ENCODE peak calls at places on chromosomes 13 and 19, in four cellular contexts. I is hippocampal formation, K is posterior cingulate gyrus, P is BJ. B is an unnamed sample.

GRCh38 chr19:15640904-15641597 is 354 bp downstream of the CYP4F3 start:
- DNase-seq in P (no peak), K (no peak), I (no peak), B (no peak)

GRCh38 chr13:75264611-75265010 is 217.4 kb downstream of the TBC1D4 start:
- DNase-seq in K (no peak), P (no peak), I (no peak), B (no peak)

GRCh38 chr13:84481958-84482357 is 599.7 kb upstream of the SLITRK1 start:
- DNase-seq in K (no peak), P (peak), I (no peak), B (no peak)

GRCh38 chr19:18587962-18588610 is 512 bp upstream of the REX1BD start:
- DNase-seq in K (no peak), P (no peak), I (no peak), B (no peak)

GRCh38 chr19:54133312-54133956 is 4.1 kb upstream of the CNOT3 start:
- DNase-seq in K (no peak), I (no peak), P (no peak), B (no peak)

GRCh38 chr13:53151692-53152421 is 123.2 kb downstream of the OLFM4 start:
- DNase-seq in P (no peak), K (no peak), I (peak), B (peak)

GRCh38 chr19:5157186-5157585 is 183.4 kb downstream of the PTPRS start:
- DNase-seq in K (no peak), P (no peak), I (no peak), B (no peak)

GRCh38 chr13:22740264-22740663 is 440.5 kb upstream of the SGCG start:
- DNase-seq in K (no peak), P (no peak), I (no peak), B (no peak)

GRCh38 chr13:32232263-32232662 is 82.9 kb downstream of the ZAR1L start:
- DNase-seq in P (no peak), I (no peak), K (no peak), B (no peak)

GRCh38 chr13:99214232-99214631 is 13.6 kb downstream of the UBAC2 start:
- DNase-seq in K (no peak), P (no peak), I (no peak), B (no peak)

GRCh38 chr13:73268306-73268705 is 209.5 kb downstream of the KLF5 start:
- DNase-seq in I (no peak), P (no peak), K (no peak), B (no peak)

GRCh38 chr19:46604781-46605355 is 3.7 kb downstream of the CALM3 start:
- DNase-seq in K (no peak), I (no peak), P (no peak), B (peak)

GRCh38 chr19:48656840-48657474 is 11.0 kb upstream of the CA11 start:
- DNase-seq in K (no peak), P (peak), I (no peak), B (no peak)

GRCh38 chr19:14477417-14478112 is 2.4 kb upstream of the PTGER1 start:
- DNase-seq in P (no peak), I (no peak), K (no peak), B (no peak)

GRCh38 chr19:18063463-18063862 is 23.3 kb downstream of the IL12RB1 start:
- DNase-seq in I (no peak), K (no peak), P (no peak), B (no peak)

GRCh38 chr19:40229484-40229883 is 3.0 kb upstream of the CCNP start:
- DNase-seq in I (no peak), P (no peak), K (no peak), B (no peak)

GRCh38 chr13:65497265-65497664 is 1732.9 kb downstream of the PCDH9 start:
- DNase-seq in K (no peak), P (peak), I (no peak), B (no peak)

GRCh38 chr19:34731019-34731829 is 2.8 kb upstream of the ZNF181 start:
- DNase-seq in P (no peak), I (no peak), K (no peak), B (no peak)

GRCh38 chr13:30810261-30810701 is 74.9 kb downstream of the ALOX5AP start:
- DNase-seq in K (no peak), P (no peak), I (no peak), B (no peak)

GRCh38 chr19:46431824-46432223 is 3.1 kb upstream of the PNMA8C start:
- DNase-seq in K (no peak), I (no peak), P (no peak), B (no peak)

GRCh38 chr19:13195678-13196077 is 45.5 kb downstream of the IER2 start:
- DNase-seq in I (no peak), P (no peak), K (no peak), B (no peak)

GRCh38 chr13:99422556-99423220 is 78.6 kb upstream of the TM9SF2 start:
- DNase-seq in I (no peak), K (no peak), P (no peak), B (no peak)

B was measured in nucleus accumbens.